ENCODE peak calls at places on chromosome 14, in nine cellular contexts. N is IMR-90; Y is transverse colon; S is cardiac muscle cell; E is aorta; Q is mesendoderm; A is adrenal gland; H is CD8-positive, alpha-beta memory T cell; F is stomach. D is an unnamed sample. For H3K4me1, the result is how much of the 10 kb centered on the place peaks cover.

GRCh38 chr14:59333668-59334067 is 131.5 kb downstream of the GPR135 start:
- DNase-seq in N (peak), Y (no peak), S (peak), E (no peak), Q (peak), A (no peak), H (no peak), F (no peak), D (no peak)

GRCh38 chr14:59583755-59584154 is 7.1 kb upstream of the CCDC175 start:
- DNase-seq in N (peak), Y (no peak), S (peak), E (no peak), Q (peak), A (no peak), H (no peak), F (no peak), D (no peak)

GRCh38 chr14:97180304-97181200 is 383.4 kb downstream of the VRK1 start:
- DNase-seq in N (no peak), Y (no peak), S (peak), E (no peak), Q (peak), A (peak), H (no peak), F (no peak), D (no peak)

GRCh38 chr14:83594874-83595273 is 1935.1 kb upstream of the FLRT2 start:
- DNase-seq in N (no peak), Y (no peak), S (no peak), E (no peak), Q (no peak), A (no peak), H (no peak), F (no peak), D (no peak)

GRCh38 chr14:59570122-59570521 is 6.5 kb downstream of the CCDC175 start:
- DNase-seq in N (no peak), Y (no peak), S (peak), E (no peak), Q (peak), A (no peak), H (no peak), F (no peak), D (no peak)

GRCh38 chr14:92582706-92583452 is 69.3 kb downstream of the RIN3 start:
- DNase-seq in N (no peak), Y (no peak), S (no peak), E (no peak), Q (no peak), A (no peak), H (peak), F (no peak), D (no peak)

GRCh38 chr14:105173901-105174894 is 5.6 kb upstream of the JAG2 start:
- DNase-seq in N (no peak), Y (peak), S (no peak), E (no peak), Q (no peak), A (no peak), H (peak), F (no peak), D (no peak)

GRCh38 chr14:65444230-65444629 is 31.7 kb downstream of the FUT8 start:
- DNase-seq in N (no peak), Y (no peak), S (no peak), E (no peak), Q (no peak), A (no peak), H (no peak), F (no peak), D (no peak)

GRCh38 chr14:75609606-75610476 is 31.4 kb downstream of the FLVCR2 start:
- DNase-seq in N (no peak), Y (no peak), S (peak), E (no peak), Q (no peak), A (no peak), H (no peak), F (no peak), D (no peak)

GRCh38 chr14:89485264-89485663 is 68.2 kb upstream of the FOXN3 start:
- DNase-seq in N (no peak), Y (no peak), S (no peak), E (no peak), Q (no peak), A (no peak), H (no peak), F (no peak), D (no peak)

GRCh38 chr14:39426605-39427004 is 5.6 kb downstream of the FBXO33 start:
- DNase-seq in N (peak), Y (no peak), S (peak), E (no peak), Q (peak), A (no peak), H (no peak), F (no peak), D (no peak)

GRCh38 chr14:32627545-32628298 is 298.6 kb downstream of the AKAP6 start:
- DNase-seq in N (no peak), Y (no peak), S (no peak), E (no peak), Q (peak), A (no peak), H (no peak), F (no peak), D (no peak)

GRCh38 chr14:50173891-50174290 is 57.5 kb downstream of the SOS2 start:
- DNase-seq in N (peak), Y (no peak), S (no peak), E (no peak), Q (no peak), A (no peak), H (no peak), F (no peak), D (no peak)

GRCh38 chr14:103908580-103908979 is 19.7 kb upstream of the TDRD9 start:
- DNase-seq in N (no peak), Y (no peak), S (no peak), E (no peak), Q (no peak), A (no peak), H (peak), F (no peak), D (no peak)

GRCh38 chr14:102848830-102849521 is 71.7 kb downstream of the TRAF3 start:
- DNase-seq in N (no peak), Y (peak), S (peak), E (no peak), Q (no peak), A (peak), H (no peak), F (peak), D (no peak)

GRCh38 chr14:64554551-64554950 is 4.8 kb downstream of the PPP1R36 start:
- DNase-seq in N (no peak), Y (no peak), S (no peak), E (no peak), Q (peak), A (no peak), H (no peak), F (no peak), D (no peak)

GRCh38 chr14:92937229-92937937 is 14.4 kb downstream of the CHGA start:
- DNase-seq in N (no peak), Y (peak), S (no peak), E (no peak), Q (no peak), A (no peak), H (no peak), F (no peak), D (no peak)

GRCh38 chr14:50225974-50226297 is 5.4 kb downstream of the SOS2 start:
- DNase-seq in N (no peak), Y (no peak), S (no peak), E (no peak), Q (peak), A (no peak), H (no peak), F (no peak), D (no peak)

GRCh38 chr14:73460691-73461127 is 2.4 kb upstream of the NUMB start:
- DNase-seq in N (peak), Y (no peak), S (peak), E (no peak), Q (no peak), A (peak), H (no peak), F (no peak), D (no peak)

GRCh38 chr14:89227490-89227834 is 189.6 kb downstream of the FOXN3 start:
- DNase-seq in N (no peak), Y (no peak), S (no peak), E (no peak), Q (no peak), A (no peak), H (no peak), F (no peak), D (no peak)

GRCh38 chr14:20610002-20610765 is 19.0 kb upstream of the RNASE12 start:
- DNase-seq in N (peak), Y (peak), S (peak), E (peak), Q (peak), A (peak), H (peak), F (peak), D (no peak)

DNA sequence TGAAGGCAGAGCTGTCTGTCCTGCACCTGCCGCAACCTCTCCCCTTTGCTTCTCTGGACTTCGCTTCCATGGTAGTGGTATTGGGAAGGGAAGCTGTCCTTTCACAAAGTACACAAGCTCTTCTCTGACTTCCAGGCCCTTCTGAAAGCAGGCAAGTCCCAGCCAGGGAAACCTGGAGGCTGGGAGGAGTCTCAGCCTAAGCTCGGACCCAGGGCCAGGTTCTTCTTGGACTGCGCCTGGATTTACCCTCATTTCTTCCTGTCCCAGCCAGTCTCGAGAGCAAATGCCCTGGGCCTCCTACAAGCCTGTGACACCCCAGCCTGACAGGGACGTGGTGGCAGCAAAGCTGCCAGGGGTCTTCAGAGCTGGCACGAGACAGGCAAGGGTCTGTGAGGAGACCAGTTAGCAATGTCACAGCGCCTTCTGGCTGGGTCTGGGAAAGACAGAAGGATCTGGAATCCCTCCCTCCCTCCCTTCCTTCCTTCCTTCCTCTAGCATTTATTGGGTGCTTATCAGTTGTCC is 22.4 kb downstream of the ISCA2 start:
- DNase-seq in N (no peak), Y (no peak), S (no peak), E (peak), Q (no peak), A (no peak), H (no peak), F (no peak), D (no peak)
- H3K27ac ChIP-seq in N (no peak), Y (no peak), S (no peak), E (peak), Q (no peak), A (no peak), H (no peak), F (no peak), D (no peak)

GRCh38 chr14:36268957-36269734 is 51.3 kb downstream of the MBIP start:
- DNase-seq in N (no peak), Y (no peak), S (no peak), E (no peak), Q (peak), A (no peak), H (no peak), F (no peak), D (no peak)

GRCh38 chr14:36275741-36276140 is 44.7 kb downstream of the MBIP start:
- DNase-seq in N (no peak), Y (no peak), S (no peak), E (no peak), Q (peak), A (no peak), H (no peak), F (no peak), D (no peak)

GRCh38 chr14:36271222-36271621 is 49.2 kb downstream of the MBIP start:
- DNase-seq in N (no peak), Y (no peak), S (no peak), E (no peak), Q (peak), A (no peak), H (no peak), F (no peak), D (no peak)

GRCh38 chr14:36271939-36272907 is 48.2 kb downstream of the MBIP start:
- DNase-seq in N (peak), Y (peak), S (peak), E (no peak), Q (no peak), A (no peak), H (no peak), F (no peak), D (no peak)

GRCh38 chr14:36270191-36270590 is 50.2 kb downstream of the MBIP start:
- DNase-seq in N (no peak), Y (no peak), S (no peak), E (no peak), Q (no peak), A (no peak), H (no peak), F (no peak), D (no peak)
- H3K4me1 ChIP-seq in N (under half), Y (under half), S (under half), E (under half), Q (under half), A (under half), H (under half), F (under half), D (under half)

DNA sequence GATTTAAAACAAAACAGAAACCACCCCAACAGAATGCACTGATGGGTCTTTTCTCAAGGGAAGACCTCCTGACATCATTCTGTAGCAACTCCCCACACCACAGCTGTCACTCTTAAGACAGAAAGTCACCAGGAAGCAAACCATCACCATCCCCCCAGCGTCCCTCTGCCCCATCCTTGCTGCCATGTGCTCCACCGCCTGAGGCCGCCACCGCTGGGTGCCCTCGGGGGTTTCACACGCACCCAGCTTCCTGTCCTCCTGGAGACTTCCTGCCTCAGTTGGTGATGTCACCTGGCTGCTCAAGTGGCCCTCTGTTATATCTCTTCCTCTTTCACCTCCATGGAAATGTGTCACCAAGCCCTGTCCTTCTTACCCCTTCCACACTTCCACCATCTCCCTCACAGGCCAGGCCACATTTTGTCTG is 71.4 kb upstream of the GPR68 start:
- DNase-seq in N (no peak), Y (peak), S (no peak), E (no peak), Q (peak), A (no peak), H (peak), F (peak), D (no peak)
- H3K27ac ChIP-seq in N (no peak), Y (peak), S (no peak), E (no peak), Q (no peak), A (no peak), H (peak), F (peak), D (no peak)

GRCh38 chr14:95527392-95528002 is 7.4 kb upstream of the GLRX5 start:
- DNase-seq in N (peak), Y (peak), S (peak), E (no peak), Q (no peak), A (peak), H (peak), F (peak), D (no peak)
- H3K4me1 ChIP-seq in N (under half), Y (under half), S (under half), E (under half), Q (under half), A (under half), H (under half), F (half or more), D (under half)

GRCh38 chr14:23550827-23551265 is 719 bp downstream of the ZFHX2 start:
- DNase-seq in N (peak), Y (peak), S (peak), E (no peak), Q (no peak), A (no peak), H (no peak), F (no peak), D (no peak)
- H3K27ac ChIP-seq in N (peak), Y (peak), S (peak), E (no peak), Q (peak), A (peak), H (no peak), F (peak), D (no peak)